ENCODE peak calls at places on chromosomes 16 and 17, in five cellular contexts. B is neuronal stem cell, C is H9, P is mesenchymal stem cell, Q is trophoblast cell. K is an unnamed sample.

GRCh38 chr16:14164916-14165684 is 94.0 kb downstream of the MRTFB start:
- DNase-seq in Q (no peak), B (no peak), P (no peak), C (no peak), K (no peak)

GRCh38 chr17:31320791-31321190 is 631 bp downstream of the EVI2A start:
- DNase-seq in C (no peak), B (no peak), P (peak; percentile 70), Q (no peak), K (no peak)

GRCh38 chr17:64128787-64129514 is 993 bp downstream of the ERN1 start:
- DNase-seq in Q (peak; percentile 54), P (peak; percentile 56), C (peak; percentile 39), B (no peak), K (no peak)

GRCh38 chr17:73064084-73064938 is 28.2 kb downstream of the SLC39A11 start:
- DNase-seq in B (no peak), P (peak; percentile 2), Q (no peak), C (no peak), K (no peak)

GRCh38 chr17:45043813-45044540 is 7.5 kb downstream of the DCAKD start:
- DNase-seq in C (peak; percentile 58), B (no peak), P (no peak), Q (no peak), K (no peak)

GRCh38 chr17:75731716-75732498 is 10.6 kb downstream of the ITGB4 start:
- DNase-seq in P (no peak), C (peak; percentile 24), Q (no peak), B (no peak), K (no peak)

GRCh38 chr17:16443390-16444257 is 28.3 kb downstream of the TRPV2 start:
- DNase-seq in B (no peak), P (no peak), Q (no peak), C (peak; percentile 76), K (peak; percentile 62)

GRCh38 chr17:45953561-45953960 is 45.5 kb upstream of the STH start:
- DNase-seq in C (no peak), Q (no peak), B (no peak), P (no peak), K (no peak)

GRCh38 chr17:68613739-68614298 is 12.7 kb upstream of the FAM20A start:
- DNase-seq in B (peak; percentile 48), C (peak; percentile 89), Q (peak; percentile 37), P (peak; percentile 48), K (peak; percentile 66)

DNA sequence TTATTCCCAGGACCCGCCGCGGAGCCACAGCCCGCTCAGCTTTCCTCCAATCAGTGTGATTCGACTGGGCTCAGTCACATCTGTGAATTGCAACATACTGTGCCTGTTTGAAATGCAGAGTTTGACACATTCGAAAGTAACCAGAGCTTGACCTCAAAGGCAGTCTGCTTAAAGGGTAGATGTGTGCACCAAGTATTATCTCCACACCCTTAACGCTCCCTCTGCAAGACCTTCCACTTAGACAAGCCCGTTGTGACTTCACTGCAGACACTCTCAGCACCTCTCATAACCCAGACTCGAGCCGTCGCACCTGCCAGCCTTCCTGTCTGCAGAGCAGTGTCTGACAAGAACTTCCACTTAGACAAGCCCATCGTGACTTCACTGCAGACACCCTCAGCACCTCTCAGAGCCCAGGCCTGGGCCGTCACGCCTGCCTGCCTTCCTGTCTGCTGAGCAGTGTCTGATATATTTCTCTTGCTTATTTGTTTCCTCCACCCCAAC is 3.7 kb downstream of the KLHDC4 start:
- DNase-seq in C (no peak), Q (no peak), B (no peak), P (no peak), K (no peak)
- H2BK12ac ChIP-seq in C (no peak overlapping the region), Q (no peak overlapping the region), B (no peak overlapping the region), P (no peak overlapping the region), K (no peak overlapping the region)

GRCh38 chr17:34435182-34435928 is 72.3 kb upstream of the CCL1 start:
- DNase-seq in C (no peak), P (no peak), Q (no peak), B (no peak), K (no peak)
- H2BK12ac ChIP-seq in C (no peak overlapping the region), P (no peak overlapping the region), Q (no peak overlapping the region), B (no peak overlapping the region), K (no peak overlapping the region)

DNA sequence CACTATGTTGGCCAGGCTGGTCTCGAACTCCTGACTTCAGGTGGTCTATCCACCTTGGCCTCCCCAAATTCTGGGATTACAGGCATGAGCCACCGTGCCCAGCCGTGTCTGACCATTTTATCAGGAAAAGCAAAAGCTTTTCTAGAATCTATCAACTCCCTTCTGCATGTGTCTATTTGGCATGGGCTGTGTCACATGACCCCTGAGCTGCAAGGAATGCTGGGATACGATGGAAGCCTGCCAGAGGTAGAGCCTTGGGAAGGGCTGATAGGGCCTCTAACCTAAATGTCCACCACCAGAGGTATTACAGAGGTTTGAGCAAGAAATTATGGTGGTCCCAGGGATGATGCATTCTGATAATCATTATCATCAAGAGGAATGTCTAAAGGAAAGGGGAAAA is 616.2 kb downstream of the WWOX start:
- DNase-seq in P (no peak), Q (no peak), B (no peak), C (no peak), K (no peak)
- H2BK12ac ChIP-seq in P (no peak overlapping the region), Q (no peak overlapping the region), B (no peak overlapping the region), C (no peak overlapping the region), K (no peak overlapping the region)

GRCh38 chr16:87178177-87178863 is 138.9 kb downstream of the C16orf95 start:
- DNase-seq in C (peak; percentile 49), P (peak; percentile 60), B (no peak), Q (no peak), K (no peak)

GRCh38 chr16:87177627-87178026 is 139.6 kb downstream of the C16orf95 start:
- DNase-seq in P (no peak), C (no peak), B (no peak), Q (no peak), K (no peak)

GRCh38 chr16:87178977-87179376 is 138.2 kb downstream of the C16orf95 start:
- DNase-seq in P (peak; percentile 65), Q (no peak), B (no peak), C (peak; percentile 43), K (no peak)

GRCh38 chr16:87182759-87183158 is 134.4 kb downstream of the C16orf95 start:
- DNase-seq in B (no peak), C (no peak), P (no peak), Q (no peak), K (no peak)

DNA sequence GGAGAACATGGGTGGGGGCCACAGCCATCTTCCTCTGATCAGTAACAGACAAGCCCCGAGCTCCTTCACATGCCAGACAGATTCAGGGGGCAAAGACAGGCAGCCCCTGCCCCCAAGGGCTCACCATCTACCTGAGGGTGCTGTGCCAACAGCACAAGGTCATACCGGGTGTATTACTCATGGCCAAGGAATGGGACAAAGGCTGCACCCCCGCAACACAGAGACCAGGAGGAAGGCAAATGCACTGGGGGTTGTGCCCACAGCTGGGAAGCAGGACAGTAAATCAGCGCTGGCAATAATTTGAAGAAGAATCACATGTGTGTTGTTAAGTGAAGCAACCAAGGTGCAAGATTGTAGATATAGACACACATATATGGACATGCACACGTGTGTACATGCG is 137.1 kb downstream of the C16orf95 start:
- DNase-seq in Q (no peak), C (no peak), P (no peak), B (no peak), K (no peak)
- H2BK12ac ChIP-seq in Q (peak overlapping the region; percentile 3), C (no peak overlapping the region), P (peak overlapping the region; percentile 7), B (no peak overlapping the region), K (peak overlapping the region; percentile 70)

GRCh38 chr17:58369214-58370031 is 17.4 kb upstream of the SUPT4H1 start:
- DNase-seq in B (no peak), C (no peak), P (no peak), Q (no peak), K (no peak)

GRCh38 chr17:58370309-58370708 is 18.3 kb upstream of the SUPT4H1 start:
- DNase-seq in B (no peak), P (no peak), C (no peak), Q (no peak), K (no peak)

GRCh38 chr17:58371300-58371950 is 19.4 kb upstream of the SUPT4H1 start:
- DNase-seq in C (no peak), Q (peak; percentile 54), P (no peak), B (no peak), K (no peak)

GRCh38 chr17:58368860-58369213 is 16.8 kb upstream of the SUPT4H1 start:
- DNase-seq in B (no peak), Q (no peak), C (no peak), P (no peak), K (no peak)

DNA sequence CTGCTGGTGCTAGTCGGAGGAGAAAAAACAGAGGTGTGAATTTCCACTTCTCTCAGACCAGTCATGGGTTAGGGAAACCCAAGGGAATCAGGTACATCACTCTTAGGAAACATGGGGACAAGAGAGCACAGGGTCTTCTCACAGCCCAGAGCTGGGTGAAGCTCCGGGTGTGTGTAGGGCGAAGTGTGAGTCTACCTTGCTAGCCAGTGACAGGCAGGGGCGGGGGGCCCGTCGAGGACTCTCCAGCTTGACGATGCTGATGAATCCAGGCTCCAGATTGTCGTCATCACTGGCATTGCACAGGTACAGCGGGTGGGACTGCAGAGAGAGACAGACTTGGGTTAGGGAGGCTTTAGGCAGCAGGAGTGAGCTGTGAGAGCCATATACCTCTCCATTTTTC is 18.7 kb upstream of the SUPT4H1 start:
- DNase-seq in B (no peak), C (no peak), Q (no peak), P (no peak), K (no peak)
- H2BK12ac ChIP-seq in B (no peak overlapping the region), C (no peak overlapping the region), Q (no peak overlapping the region), P (no peak overlapping the region), K (no peak overlapping the region)

DNA sequence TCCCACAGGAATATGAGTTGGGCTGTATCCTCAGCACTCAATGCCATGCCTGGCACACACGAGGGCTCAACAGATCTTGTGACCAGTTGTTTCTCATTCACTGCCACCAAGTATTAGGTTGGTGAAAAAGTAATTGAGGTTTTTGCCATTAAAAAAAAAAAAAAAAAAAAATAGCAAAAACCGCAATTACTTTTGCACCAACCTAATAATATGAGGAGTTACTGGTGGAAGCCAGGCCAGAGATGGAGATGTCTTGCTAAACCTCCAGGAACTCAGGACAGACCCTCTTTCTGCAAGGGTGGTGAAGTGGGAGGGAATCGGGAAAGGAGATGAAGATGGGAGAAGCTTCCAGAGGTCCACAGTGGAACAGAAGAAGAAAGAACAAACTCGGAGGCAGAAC is 124.6 kb downstream of the DYNLRB2 start:
- DNase-seq in Q (no peak), C (no peak), B (no peak), P (no peak), K (no peak)
- H2BK12ac ChIP-seq in Q (no peak overlapping the region), C (no peak overlapping the region), B (no peak overlapping the region), P (no peak overlapping the region), K (no peak overlapping the region)

GRCh38 chr17:1786708-1787107 is 24.8 kb downstream of the SERPINF1 start:
- DNase-seq in B (no peak), C (no peak), P (no peak), Q (no peak), K (no peak)

GRCh38 chr17:1793447-1793806 is 31.6 kb downstream of the SERPINF1 start:
- DNase-seq in P (no peak), B (no peak), C (no peak), Q (peak; percentile 66), K (no peak)

GRCh38 chr17:1787301-1787902 is 25.5 kb downstream of the SERPINF1 start:
- DNase-seq in Q (peak; percentile 44), C (no peak), P (peak; percentile 97), B (no peak), K (no peak)

GRCh38 chr17:1792495-1793446 is 30.9 kb downstream of the SERPINF1 start:
- DNase-seq in C (no peak), P (no peak), Q (peak; percentile 82), B (no peak), K (no peak)

DNA sequence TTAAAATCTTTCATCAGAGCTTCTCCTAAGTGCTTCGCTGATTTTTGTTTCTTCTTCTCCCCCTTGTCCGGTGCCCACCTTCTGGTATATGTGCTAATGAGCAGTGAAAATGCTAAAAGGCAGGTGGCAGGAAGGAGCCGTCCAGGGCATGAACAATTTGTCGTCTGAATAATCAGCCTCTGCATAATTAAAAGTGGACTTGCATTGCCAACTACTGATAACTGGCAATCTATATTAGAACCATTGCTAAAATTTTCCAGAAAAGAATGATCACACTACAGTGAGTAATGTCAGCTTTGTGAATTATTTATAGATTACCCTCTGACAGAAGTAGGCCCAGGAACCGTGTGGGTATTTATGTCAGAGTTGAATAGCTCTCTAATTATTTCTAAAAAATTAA is 28.1 kb downstream of the SERPINF1 start:
- DNase-seq in P (no peak), B (no peak), C (no peak), Q (no peak), K (no peak)
- H2BK12ac ChIP-seq in P (no peak overlapping the region), B (no peak overlapping the region), C (no peak overlapping the region), Q (no peak overlapping the region), K (no peak overlapping the region)